ENCODE peak calls at places on chromosomes 12 and 14, in five cellular contexts. W is HCT116, R is PC-9, X is neural progenitor cell, U is fibroblast of the aortic adventitia. H is an unnamed sample.

GRCh38 chr12:6451348-6452244 is at the start of gene TAPBPL:
- DNase-seq in W (no peak), R (peak), X (peak), U (peak), H (peak)

GRCh38 chr14:68637106-68638021 is 155.5 kb downstream of the ZFP36L1 start:
- DNase-seq in W (no peak), R (peak), X (no peak), U (peak), H (no peak)

GRCh38 chr12:93243689-93244513 is 133.8 kb upstream of the NUDT4 start:
- DNase-seq in W (no peak), R (peak), X (no peak), U (peak), H (peak)

GRCh38 chr14:64754685-64755084 is 50.5 kb downstream of the PLEKHG3 start:
- DNase-seq in W (no peak), R (no peak), X (no peak), U (no peak), H (no peak)

GRCh38 chr12:101772019-101772774 is 32.9 kb upstream of the SYCP3 start:
- DNase-seq in W (no peak), R (no peak), X (no peak), U (no peak), H (no peak)

GRCh38 chr14:70808402-70809237 is 693 bp downstream of the MAP3K9 start:
- DNase-seq in W (no peak), R (no peak), X (peak), U (no peak), H (peak)

GRCh38 chr12:51351913-51352532 is 5.5 kb upstream of the CELA1 start:
- DNase-seq in W (peak), R (no peak), X (peak), U (peak), H (peak)

GRCh38 chr14:46580941-46581671 is 70.5 kb downstream of the RPL10L start:
- DNase-seq in W (peak), R (no peak), X (peak), U (no peak), H (peak)

GRCh38 chr12:10940389-10940788 is 1.3 kb upstream of the TAS2R14 start:
- DNase-seq in W (no peak), R (peak), X (no peak), U (peak), H (no peak)

GRCh38 chr12:40204337-40204736 is 20.5 kb upstream of the LRRK2 start:
- DNase-seq in W (no peak), R (no peak), X (no peak), U (no peak), H (no peak)

GRCh38 chr12:40198601-40199000 is 26.2 kb upstream of the LRRK2 start:
- DNase-seq in W (no peak), R (no peak), X (no peak), U (no peak), H (no peak)

GRCh38 chr12:40202095-40203059 is 22.4 kb upstream of the LRRK2 start:
- DNase-seq in W (no peak), R (no peak), X (no peak), U (no peak), H (no peak)

GRCh38 chr12:40207551-40207950 is 17.2 kb upstream of the LRRK2 start:
- DNase-seq in W (no peak), R (no peak), X (no peak), U (no peak), H (no peak)

DNA sequence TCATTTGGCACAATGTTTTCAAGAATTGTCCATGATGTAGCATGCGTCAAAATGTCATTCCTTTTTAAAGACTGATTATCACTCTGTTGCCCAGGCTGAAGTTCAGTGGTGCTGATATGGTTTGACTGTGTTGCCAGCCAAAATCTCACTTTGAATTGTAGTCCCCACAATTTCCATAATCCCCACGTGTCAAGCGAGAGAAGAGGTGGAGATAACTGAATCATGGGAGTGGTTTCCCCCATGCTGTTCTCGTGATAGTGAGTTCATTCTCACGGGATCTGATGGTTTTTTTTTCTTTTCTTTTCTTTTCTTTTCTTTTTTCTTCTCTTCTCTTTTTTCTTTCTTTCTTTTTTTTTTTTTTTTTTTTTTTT is 21.8 kb upstream of the LRRK2 start:
- DNase-seq in W (no peak), R (no peak), X (no peak), U (no peak), H (no peak)
- TF ChIP-seq CTCF in W (no peak), R (no peak), X (no peak), U (no peak), H (no peak)

DNA sequence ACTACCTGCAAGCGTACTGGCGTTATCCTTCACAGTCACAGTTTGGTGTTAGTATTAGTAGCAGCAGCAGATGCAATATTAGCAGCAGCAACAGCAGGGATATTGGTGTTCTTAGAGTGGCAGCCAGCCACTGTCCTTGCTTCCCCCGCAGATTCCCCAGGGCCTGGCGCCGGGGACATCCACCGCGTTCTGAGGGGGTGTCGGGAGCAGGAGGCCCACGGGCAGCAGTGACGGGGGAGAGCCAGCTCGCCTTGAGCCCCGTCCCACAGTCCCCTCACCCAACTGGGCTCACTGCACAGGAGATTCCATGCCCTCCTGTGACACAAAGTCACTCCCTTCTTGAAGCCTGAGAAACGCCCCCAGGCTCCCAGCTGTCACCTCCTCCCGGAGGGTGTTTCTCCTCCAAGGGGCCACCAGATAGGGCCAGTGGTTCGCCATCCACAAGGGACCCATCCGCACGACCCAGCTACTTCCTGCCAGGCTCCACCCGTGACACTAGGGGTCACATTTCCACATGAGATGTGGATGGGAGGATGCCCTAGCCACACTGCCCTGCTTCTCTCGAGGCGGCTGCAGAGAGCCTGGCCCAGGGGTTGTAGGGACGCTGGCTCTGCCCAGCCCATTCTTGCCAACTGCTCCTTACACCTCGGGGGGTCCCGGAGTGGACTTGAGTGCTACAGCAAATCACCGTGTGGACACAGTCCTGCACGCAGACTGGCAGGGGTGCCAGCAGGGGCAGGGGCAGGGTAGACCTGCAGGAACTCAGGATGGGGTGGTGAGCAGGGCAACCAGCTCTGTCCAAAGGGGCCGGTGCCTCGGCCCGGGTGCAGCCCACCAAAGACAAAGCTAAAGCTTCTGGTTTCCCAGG is 123.2 kb downstream of the PIWIL1 start:
- DNase-seq in W (no peak), R (no peak), X (no peak), U (no peak), H (no peak)
- H3K4me3 ChIP-seq in W (no peak), R (no peak), X (no peak), U (no peak), H (no peak)

GRCh38 chr14:55843718-55844403 is 263.9 kb downstream of the KTN1 start:
- DNase-seq in W (no peak), R (no peak), X (no peak), U (peak), H (no peak)
- TF ChIP-seq CTCF in W (no peak), R (peak), X (peak), U (peak), H (no peak)

GRCh38 chr12:120110550-120111501 is 5.7 kb downstream of the RAB35 start:
- DNase-seq in W (no peak), R (no peak), X (peak), U (no peak), H (peak)
- H3K4me3 ChIP-seq in W (no peak), R (no peak), X (no peak), U (no peak), H (peak)

H was measured in GM12865.